ENCODE peak calls at places on chromosomes 16 and 17, in six cellular contexts. H is endothelial cell of umbilical vein, C is A549, M is K562, O is HepG2, Q is GM12878. X is an unnamed sample.

GRCh38 chr16:51431517-51432241 is 280.6 kb upstream of the SALL1 start:
- DNase-seq in H (no peak), C (peak), M (no peak), O (no peak), Q (no peak), X (peak)

GRCh38 chr17:9368631-9369030 is 207.0 kb downstream of the STX8 start:
- DNase-seq in H (no peak), C (no peak), M (no peak), O (no peak), Q (no peak), X (no peak)

GRCh38 chr17:20189322-20189721 is 180.2 kb downstream of the SPECC1 start:
- DNase-seq in H (no peak), C (no peak), M (peak), O (no peak), Q (no peak), X (no peak)

GRCh38 chr16:14365200-14365851 is 264.7 kb downstream of the PARN start:
- DNase-seq in H (no peak), C (peak), M (no peak), O (no peak), Q (no peak), X (no peak)

GRCh38 chr17:7486181-7486580 is 2.0 kb downstream of the POLR2A start:
- DNase-seq in H (peak), C (no peak), M (peak), O (no peak), Q (no peak), X (no peak)

GRCh38 chr16:12819126-12820117 is 15.7 kb upstream of the CPPED1 start:
- DNase-seq in H (peak), C (peak), M (peak), O (peak), Q (peak), X (peak)

GRCh38 chr16:68908000-68908313 is 64.6 kb downstream of the TANGO6 start:
- DNase-seq in H (no peak), C (no peak), M (no peak), O (no peak), Q (no peak), X (no peak)

GRCh38 chr16:13176711-13177110 is 275.3 kb downstream of the SHISA9 start:
- DNase-seq in H (no peak), C (no peak), M (no peak), O (no peak), Q (no peak), X (no peak)

GRCh38 chr16:75559564-75560372 is 3.7 kb upstream of the TMEM231 start:
- DNase-seq in H (no peak), C (no peak), M (peak), O (no peak), Q (no peak), X (no peak)

GRCh38 chr17:2396568-2397246 is 4.2 kb downstream of the MNT start:
- DNase-seq in H (peak), C (peak), M (peak), O (peak), Q (peak), X (peak)

GRCh38 chr17:4297351-4297750 is 33.6 kb upstream of the ANKFY1 start:
- DNase-seq in H (no peak), C (no peak), M (no peak), O (no peak), Q (no peak), X (no peak)

GRCh38 chr17:37212184-37212583 is 163.6 kb upstream of the C17orf78 start:
- DNase-seq in H (peak), C (no peak), M (no peak), O (no peak), Q (no peak), X (peak)

GRCh38 chr16:80375513-80375912 is 165.3 kb upstream of the DYNLRB2 start:
- DNase-seq in H (no peak), C (no peak), M (no peak), O (no peak), Q (no peak), X (no peak)

GRCh38 chr17:67343237-67343636 is 23.1 kb downstream of the PSMD12 start:
- DNase-seq in H (no peak), C (no peak), M (no peak), O (no peak), Q (no peak), X (no peak)

GRCh38 chr16:21302454-21302853 is 24.4 kb upstream of the CRYM start:
- DNase-seq in H (no peak), C (no peak), M (peak), O (no peak), Q (no peak), X (no peak)

GRCh38 chr17:3024346-3024745 is 39.1 kb downstream of the OR1D5 start:
- DNase-seq in H (no peak), C (no peak), M (no peak), O (no peak), Q (no peak), X (no peak)

GRCh38 chr16:84593825-84594724 is 23.8 kb downstream of the COTL1 start:
- DNase-seq in H (no peak), C (no peak), M (peak), O (peak), Q (peak), X (peak)

GRCh38 chr16:30185141-30185682 is 1.8 kb downstream of the CORO1A start:
- DNase-seq in H (no peak), C (no peak), M (no peak), O (no peak), Q (no peak), X (no peak)
- TF ChIP-seq POLR2A in H (no peak), C (no peak), M (no peak), O (no peak), Q (peak), X (no peak)

GRCh38 chr17:64080174-64080618 is 49.7 kb downstream of the ERN1 start:
- DNase-seq in H (no peak), C (no peak), M (no peak), O (peak), Q (no peak), X (no peak)
- TF ChIP-seq MYC in H (no peak), C (no peak), M (no peak), O (no peak), Q (no peak), X (no peak)

GRCh38 chr16:89217388-89218191 is at the start of gene ZNF778:
- DNase-seq in H (peak), C (peak), M (peak), O (peak), Q (peak), X (peak)
- TF ChIP-seq POLR2A in H (peak), C (peak), M (peak), O (peak), Q (peak), X (peak)

GRCh38 chr17:74288785-74289184 is 14.8 kb downstream of the DNAI2 start:
- DNase-seq in H (no peak), C (no peak), M (no peak), O (no peak), Q (peak), X (no peak)
- TF ChIP-seq MYC in H (no peak), C (no peak), M (no peak), O (no peak), Q (no peak), X (no peak)

GRCh38 chr17:54900457-54901229 is at the start of gene TOM1L1:
- DNase-seq in H (no peak), C (peak), M (peak), O (peak), Q (no peak), X (no peak)
- TF ChIP-seq POLR2A in H (no peak), C (peak), M (peak), O (peak), Q (no peak), X (no peak)

DNA sequence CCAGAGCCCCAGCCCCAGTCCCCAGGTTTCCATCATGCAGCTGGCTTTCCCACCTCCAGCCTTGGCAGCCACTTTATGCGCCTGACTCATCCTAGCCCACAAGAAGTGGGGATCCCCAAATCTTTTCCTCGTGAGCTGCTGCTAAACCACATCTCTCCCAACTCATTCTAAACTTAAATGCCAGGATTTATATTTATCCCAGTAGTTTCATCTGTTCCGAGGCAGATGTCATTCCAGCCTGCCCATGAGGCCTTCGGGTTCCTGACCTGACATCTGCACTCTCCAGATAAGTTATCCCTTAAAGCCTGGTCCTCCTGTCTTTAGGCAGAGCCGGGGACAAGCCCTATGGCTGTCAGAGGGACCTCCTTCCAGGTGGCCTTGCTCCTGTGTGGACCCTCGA is 16.6 kb downstream of the PLXDC1 start:
- DNase-seq in H (no peak), C (no peak), M (peak), O (no peak), Q (no peak), X (no peak)
- TF ChIP-seq MYC in H (no peak), C (no peak), M (no peak), O (no peak), Q (no peak), X (no peak)